ENCODE peak calls at places on chromosomes 12 and 14, in eight cellular contexts. P is HCT116, M is cardiac fibroblast, R is epithelial cell of proximal tubule, K is mucosa of descending colon, Z is neural progenitor cell, L is tibial artery, A is fibroblast of the aortic adventitia. C is an unnamed sample.

GRCh38 chr14:44854114-44854513 is 107.6 kb downstream of the KLHL28 start:
- DNase-seq in P (no peak), M (no peak), R (no peak), K (no peak), Z (no peak), L (no peak), A (no peak), C (no peak)

GRCh38 chr12:48997719-48998496 is 1.3 kb downstream of the DDN start:
- DNase-seq in P (no peak), M (no peak), R (no peak), K (peak; percentile 28), Z (peak; percentile 65), L (no peak), A (no peak), C (no peak)

GRCh38 chr12:89706551-89707348 is 1.9 kb downstream of the ATP2B1 start:
- DNase-seq in P (no peak), M (no peak), R (no peak), K (peak; percentile 21), Z (peak; percentile 49), L (no peak), A (no peak), C (peak; percentile 21)

GRCh38 chr12:48995061-48995879 is 3.9 kb downstream of the DDN start:
- DNase-seq in P (peak; percentile 71), M (peak; percentile 80), R (peak; percentile 23), K (peak; percentile 87), Z (peak; percentile 94), L (peak; percentile 82), A (peak; percentile 76), C (peak; percentile 61)

GRCh38 chr12:122884860-122885259 is 11.1 kb downstream of the VPS37B start:
- DNase-seq in P (no peak), M (peak; percentile 50), R (no peak), K (no peak), Z (no peak), L (no peak), A (no peak), C (no peak)

GRCh38 chr12:51011960-51012359 is 14.2 kb downstream of the SLC11A2 start:
- DNase-seq in P (no peak), M (no peak), R (no peak), K (no peak), Z (peak; percentile 82), L (no peak), A (no peak), C (no peak)

GRCh38 chr12:50403001-50403440 is 2.3 kb downstream of the LARP4 start:
- DNase-seq in P (no peak), M (no peak), R (no peak), K (no peak), Z (no peak), L (no peak), A (no peak), C (peak; percentile 25)

GRCh38 chr12:132275110-132275531 is 54.3 kb downstream of the GALNT9 start:
- DNase-seq in P (peak; percentile 82), M (peak; percentile 39), R (no peak), K (peak; percentile 65), Z (peak; percentile 80), L (no peak), A (peak; percentile 34), C (no peak)

GRCh38 chr14:106459971-106460730 is 933.8 kb downstream of the TMEM121 start:
- DNase-seq in P (no peak), M (no peak), R (no peak), K (no peak), Z (no peak), L (no peak), A (no peak), C (peak; percentile 45)

GRCh38 chr12:109735825-109736551 is 22.4 kb downstream of the FAM222A start:
- DNase-seq in P (no peak), M (no peak), R (no peak), K (no peak), Z (no peak), L (no peak), A (no peak), C (no peak)

GRCh38 chr12:52838871-52839446 is 4.8 kb upstream of the KRT79 start:
- DNase-seq in P (no peak), M (no peak), R (no peak), K (no peak), Z (no peak), L (no peak), A (no peak), C (no peak)

GRCh38 chr12:105083041-105083440 is 1.2 kb downstream of the ALDH1L2 start:
- DNase-seq in P (no peak), M (peak; percentile 12), R (no peak), K (no peak), Z (no peak), L (no peak), A (no peak), C (no peak)

GRCh38 chr14:22432348-22432976 is 156.6 kb downstream of the DAD1 start:
- DNase-seq in P (peak; percentile 13), M (peak; percentile 94), R (peak; percentile 95), K (peak; percentile 79), Z (no peak), L (peak; percentile 48), A (peak; percentile 95), C (peak; percentile 94)

GRCh38 chr12:49967777-49968250 is 4.9 kb upstream of the AQP6 start:
- DNase-seq in P (no peak), M (no peak), R (no peak), K (no peak), Z (no peak), L (no peak), A (no peak), C (no peak)

GRCh38 chr12:89185889-89186288 is 166.4 kb downstream of the DUSP6 start:
- DNase-seq in P (no peak), M (peak; percentile 59), R (no peak), K (no peak), Z (no peak), L (no peak), A (peak; percentile 16), C (no peak)

GRCh38 chr14:67428501-67429031 is 16.6 kb upstream of the PLEK2 start:
- DNase-seq in P (no peak), M (peak; percentile 83), R (no peak), K (no peak), Z (no peak), L (no peak), A (peak; percentile 76), C (no peak)

GRCh38 chr12:45216297-45216982 is 545 bp downstream of the ANO6 start:
- DNase-seq in P (no peak), M (peak; percentile 65), R (no peak), K (peak; percentile 51), Z (peak; percentile 81), L (peak; percentile 50), A (peak; percentile 46), C (peak; percentile 70)

DNA sequence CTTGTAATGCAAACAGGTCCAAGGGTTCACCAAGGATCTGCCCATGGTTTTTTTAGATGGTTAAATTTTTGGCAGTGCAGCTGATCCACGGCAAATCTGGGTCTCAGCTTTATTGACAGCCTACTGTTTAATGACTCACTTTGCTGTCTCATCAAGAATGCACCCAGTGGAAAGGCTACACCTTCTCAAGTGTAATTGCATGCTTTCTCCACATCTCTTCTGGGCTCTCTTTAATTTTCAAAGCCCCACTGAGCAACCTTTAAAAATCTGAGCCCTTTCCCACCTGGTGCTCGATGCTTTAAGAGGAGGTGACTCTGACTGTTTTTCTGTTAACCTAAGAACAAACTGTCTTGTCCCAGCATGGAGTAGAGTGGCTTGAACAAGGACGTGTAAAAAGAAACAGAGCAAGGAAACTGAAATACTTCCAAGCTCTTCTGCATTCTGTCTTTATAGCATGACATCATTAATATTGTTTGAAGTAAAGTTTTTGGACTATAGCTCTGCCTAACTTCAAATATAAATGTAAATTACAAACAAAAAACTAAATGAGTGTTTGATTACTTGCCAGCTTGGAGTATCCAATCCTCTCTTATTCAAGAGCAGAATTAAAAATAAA is 214.2 kb upstream of the KRR1 start:
- DNase-seq in P (peak; percentile 89), M (peak; percentile 82), R (no peak), K (no peak), Z (no peak), L (no peak), A (peak; percentile 75), C (no peak)
- TF ChIP-seq CTCF in P (no peak), M (peak; percentile 42), R (peak; percentile 17), K (no peak), Z (no peak), L (no peak), A (no peak), C (no peak)

DNA sequence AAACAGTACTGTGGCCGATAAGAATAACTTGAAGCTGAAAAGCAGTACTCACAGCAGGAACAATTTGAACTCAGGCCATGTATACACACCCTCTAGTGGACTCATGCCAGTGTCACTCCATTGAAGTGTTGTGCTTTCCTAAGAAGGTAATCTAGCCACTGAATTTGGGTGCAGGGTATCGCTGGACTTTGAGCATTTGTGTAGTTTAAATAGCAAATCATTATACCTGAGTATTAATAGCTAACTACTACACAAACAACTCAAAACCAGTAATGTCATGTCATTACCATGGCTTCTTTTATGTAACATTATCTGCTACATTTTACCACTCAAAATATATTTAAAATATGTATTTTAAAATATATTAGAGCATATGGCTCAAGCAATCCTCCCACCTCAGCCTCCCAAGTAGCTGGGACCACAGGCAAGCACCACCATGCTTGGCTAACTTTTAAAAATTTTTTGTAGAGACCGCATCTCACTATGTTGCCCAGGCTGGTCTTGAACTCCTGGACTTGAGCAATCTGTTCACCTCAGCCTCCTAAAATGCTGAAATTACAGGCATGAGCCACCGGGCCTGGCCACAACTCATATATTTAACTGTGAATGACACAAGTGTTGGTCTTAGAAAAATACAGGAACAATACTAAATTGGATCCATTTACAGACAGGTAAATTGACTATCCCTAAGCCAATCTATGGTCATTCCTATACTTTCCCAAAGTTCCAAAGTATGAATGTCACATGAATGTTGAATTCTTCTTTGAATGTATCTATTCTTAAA is 25.6 kb upstream of the ARID4A start:
- DNase-seq in P (no peak), M (peak; percentile 53), R (peak; percentile 59), K (peak; percentile 34), Z (no peak), L (no peak), A (peak; percentile 48), C (peak; percentile 13)
- TF ChIP-seq CTCF in P (no peak), M (peak; percentile 29), R (peak; percentile 58), K (no peak), Z (peak; percentile 19), L (no peak), A (peak; percentile 18), C (peak; percentile 33)

DNA sequence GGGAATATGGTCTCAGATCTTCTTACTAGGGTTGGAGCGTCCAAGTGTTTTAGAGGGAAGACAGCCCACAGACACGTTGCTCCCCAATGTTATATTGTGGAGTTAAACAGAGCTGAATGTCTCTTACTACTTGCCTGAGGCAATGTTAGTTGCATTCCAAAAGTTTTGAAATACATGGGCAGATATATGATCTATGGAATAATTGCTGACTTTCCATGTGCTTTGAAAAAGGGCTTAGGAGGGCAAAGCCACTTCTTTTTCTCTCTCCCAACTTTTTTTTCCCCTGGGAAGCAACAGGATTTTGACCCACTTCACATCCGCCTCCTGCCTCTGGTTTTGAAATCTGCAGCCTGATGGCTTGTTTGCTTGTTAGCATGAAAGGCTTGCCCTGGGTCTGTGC is 33.7 kb upstream of the PAX9 start:
- DNase-seq in P (no peak), M (no peak), R (no peak), K (no peak), Z (no peak), L (no peak), A (no peak), C (no peak)
- TF ChIP-seq CTCF in P (no peak), M (no peak), R (no peak), K (no peak), Z (no peak), L (no peak), A (no peak), C (no peak)

DNA sequence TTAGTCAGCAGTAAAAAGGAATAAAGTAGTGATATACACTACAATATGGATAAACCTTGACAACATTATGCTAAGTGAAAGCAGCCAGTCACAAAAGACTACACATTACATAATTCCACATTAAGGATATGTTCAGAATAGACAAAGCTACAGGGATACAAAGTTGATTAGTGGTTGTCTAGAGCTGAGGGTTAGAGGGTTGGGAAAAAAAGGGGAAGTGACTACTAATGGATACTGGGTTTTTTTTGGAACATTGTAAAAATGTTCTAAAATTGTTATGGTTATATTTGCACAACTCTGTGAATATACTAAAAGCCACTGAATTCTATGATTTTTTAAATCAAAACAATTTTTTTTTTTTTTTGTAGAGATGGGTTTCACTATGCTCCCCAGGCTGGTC is 4.8 kb upstream of the NGDN start:
- DNase-seq in P (no peak), M (no peak), R (no peak), K (no peak), Z (no peak), L (no peak), A (no peak), C (no peak)
- TF ChIP-seq CTCF in P (no peak), M (no peak), R (no peak), K (no peak), Z (no peak), L (no peak), A (no peak), C (no peak)

C was measured in OCI-LY7.